ENCODE peak calls at places on chromosomes 2 and 18, in six cellular contexts. M, G, P, Y, A and S are unnamed samples.
A peak's percentile ranks its signal among the peaks of the same experiment; 100 is the strongest.

GRCh38 chr2:174893018-174893417 is 112.2 kb downstream of the CHN1 start:
- DNase-seq in A (no peak), G (no peak), M (no peak), P (no peak), Y (no peak), S (no peak)

GRCh38 chr2:225937625-225938024 is 538.1 kb downstream of the NYAP2 start:
- DNase-seq in P (no peak), Y (no peak), M (no peak), G (no peak), A (no peak), S (no peak)

GRCh38 chr2:186891219-186891621 is 42.2 kb upstream of the ZSWIM2 start:
- DNase-seq in M (no peak), Y (no peak), G (no peak), P (no peak), A (no peak), S (no peak)

GRCh38 chr18:48800877-48801727 is 149.7 kb downstream of the SMAD7 start:
- DNase-seq in Y (peak; percentile 37), G (no peak), M (peak; percentile 12), A (peak; percentile 22), P (peak; percentile 20), S (peak; percentile 4)

GRCh38 chr2:208977582-208977981 is 446.3 kb upstream of the MAP2 start:
- DNase-seq in G (no peak), P (no peak), A (no peak), M (no peak), Y (no peak), S (no peak)

GRCh38 chr18:68121308-68121707 is 593.6 kb downstream of the TMX3 start:
- DNase-seq in Y (no peak), P (no peak), A (no peak), M (no peak), G (no peak), S (no peak)

GRCh38 chr2:69561041-69561550 is 82.4 kb downstream of the AAK1 start:
- DNase-seq in G (no peak), M (no peak), A (no peak), P (no peak), Y (no peak), S (no peak)

GRCh38 chr2:174682578-174683391 is 81.5 kb downstream of the CHRNA1 start:
- DNase-seq in Y (peak; percentile 79), A (peak; percentile 62), M (no peak), P (peak; percentile 75), G (peak; percentile 60), S (peak; percentile 83)

GRCh38 chr18:48696218-48696617 is 157.4 kb downstream of the CTIF start:
- DNase-seq in Y (no peak), M (no peak), A (no peak), P (no peak), G (no peak), S (no peak)

GRCh38 chr2:67054725-67055124 is 342.4 kb upstream of the ETAA1 start:
- DNase-seq in G (no peak), A (no peak), M (no peak), Y (no peak), P (no peak), S (no peak)

GRCh38 chr2:203706403-203706802 is at the start of gene CD28:
- DNase-seq in M (peak; percentile 29), A (peak; percentile 34), P (no peak), Y (peak; percentile 90), G (peak; percentile 83), S (no peak)

GRCh38 chr18:51647346-51647745 is 449.9 kb upstream of the MEX3C start:
- DNase-seq in M (no peak), G (no peak), Y (no peak), A (no peak), P (no peak), S (no peak)

GRCh38 chr2:157336137-157336721 is 10.6 kb upstream of the ERMN start:
- DNase-seq in P (no peak), A (peak; percentile 23), G (peak; percentile 25), M (no peak), Y (peak; percentile 58), S (no peak)

GRCh38 chr18:50128506-50129271 is 66.3 kb downstream of the MYO5B start:
- DNase-seq in G (no peak), M (no peak), P (no peak), Y (no peak), A (no peak), S (no peak)

GRCh38 chr18:55346961-55347740 is 240.8 kb downstream of the TCF4 start:
- DNase-seq in P (no peak), A (no peak), Y (no peak), G (no peak), M (no peak), S (no peak)

GRCh38 chr2:209472386-209472832 is 48.6 kb downstream of the MAP2 start:
- DNase-seq in Y (no peak), A (no peak), M (no peak), P (no peak), G (no peak), S (no peak)

GRCh38 chr2:28958689-28959088 is 22.4 kb upstream of the TOGARAM2 start:
- DNase-seq in G (peak; percentile 29), Y (peak; percentile 63), A (peak; percentile 48), P (no peak), M (peak; percentile 84), S (peak; percentile 72)

GRCh38 chr18:5431836-5432575 is 111.8 kb downstream of the EPB41L3 start:
- DNase-seq in P (no peak), A (no peak), Y (no peak), G (no peak), M (no peak), S (no peak)
- H3K27ac ChIP-seq in P (no peak overlapping the region), A (no peak overlapping the region), Y (no peak overlapping the region), G (no peak overlapping the region), M (no peak overlapping the region), S (no peak overlapping the region)

GRCh38 chr2:171430516-171431410 is 3.0 kb downstream of the METTL8 start:
- DNase-seq in P (no peak), G (no peak), M (no peak), A (no peak), Y (no peak), S (no peak)
- H3K9me3 ChIP-seq in P (no peaks in the 10 kb centered on the region), G (no peaks in the 10 kb centered on the region), M (no peaks in the 10 kb centered on the region), A (no peaks in the 10 kb centered on the region), Y (no peaks in the 10 kb centered on the region), S (no peaks in the 10 kb centered on the region)

GRCh38 chr2:10175441-10175840 is 52.9 kb downstream of the RRM2 start:
- DNase-seq in M (no peak), A (no peak), Y (no peak), G (no peak), P (no peak), S (no peak)
- H3K36me3 ChIP-seq in M (no peaks in the 10 kb centered on the region), A (no peaks in the 10 kb centered on the region), Y (no peaks in the 10 kb centered on the region), G (no peaks in the 10 kb centered on the region), P (no peaks in the 10 kb centered on the region), S (no peaks in the 10 kb centered on the region)

GRCh38 chr18:63255435-63255834 is 64.1 kb downstream of the BCL2 start:
- DNase-seq in P (no peak), Y (no peak), M (no peak), A (no peak), G (no peak), S (no peak)
- H3K27ac ChIP-seq in P (no peak overlapping the region), Y (no peak overlapping the region), M (no peak overlapping the region), A (no peak overlapping the region), G (no peak overlapping the region), S (no peak overlapping the region)

GRCh38 chr2:108619916-108620620 is 85.8 kb downstream of the LIMS1 start:
- DNase-seq in P (no peak), M (no peak), G (no peak), Y (no peak), A (no peak), S (no peak)

GRCh38 chr2:108621689-108622681 is 87.7 kb downstream of the LIMS1 start:
- DNase-seq in G (no peak), M (no peak), A (no peak), Y (no peak), P (no peak), S (no peak)

GRCh38 chr2:108621087-108621559 is 86.9 kb downstream of the LIMS1 start:
- DNase-seq in Y (peak; percentile 83), P (peak; percentile 62), M (peak; percentile 49), G (peak; percentile 40), A (no peak), S (no peak)

GRCh38 chr2:108623616-108624015 is 89.3 kb downstream of the LIMS1 start:
- DNase-seq in Y (no peak), P (no peak), M (no peak), G (no peak), A (no peak), S (no peak)

DNA sequence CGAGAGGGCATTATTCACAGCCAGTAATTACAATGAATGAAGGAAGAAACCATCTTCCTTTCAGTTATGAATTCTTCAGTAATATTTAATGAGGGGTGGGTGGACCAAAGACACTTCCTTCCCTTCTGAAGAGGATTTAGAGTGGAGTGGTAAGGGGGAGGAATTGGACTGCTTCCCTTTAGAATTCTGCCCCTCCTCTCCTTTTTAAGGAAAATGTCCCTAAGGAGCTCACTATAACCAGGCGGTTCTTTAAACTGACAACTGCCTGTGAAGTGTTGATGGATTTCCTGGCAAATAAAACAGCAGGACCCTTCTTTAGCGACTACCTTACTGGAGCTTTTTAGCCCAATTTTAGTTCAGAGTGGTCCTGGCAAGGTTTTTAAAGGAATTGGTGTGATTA is 86.4 kb downstream of the LIMS1 start:
- DNase-seq in P (no peak), M (no peak), G (no peak), Y (no peak), A (no peak), S (no peak)
- H3K9me3 ChIP-seq in P (no peaks in the 10 kb centered on the region), M (no peaks in the 10 kb centered on the region), G (no peaks in the 10 kb centered on the region), Y (no peaks in the 10 kb centered on the region), A (no peaks in the 10 kb centered on the region), S (no peaks in the 10 kb centered on the region)

DNA sequence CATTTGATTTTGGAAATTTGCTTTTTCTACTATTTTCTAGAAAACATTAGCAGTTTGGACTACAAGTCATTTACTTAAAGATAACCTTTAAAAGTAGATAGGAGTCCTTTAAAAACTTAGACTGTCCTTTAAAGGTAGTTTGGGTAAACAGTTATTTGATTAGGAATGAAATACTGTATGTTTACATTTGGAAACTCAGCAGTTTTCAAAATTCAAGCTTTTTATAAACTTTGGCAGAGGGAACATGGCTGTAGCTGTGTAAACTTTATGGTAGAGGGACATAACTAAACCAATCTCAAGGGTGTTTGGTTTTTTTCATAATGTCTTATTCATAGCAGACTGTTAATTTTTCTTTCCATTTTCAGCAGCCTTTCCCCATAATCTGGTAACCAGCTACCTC is 90.7 kb downstream of the SMCHD1 start:
- DNase-seq in M (no peak), Y (no peak), G (no peak), A (no peak), P (no peak), S (no peak)
- H3K36me3 ChIP-seq in M (no peaks in the 10 kb centered on the region), Y (peaks cover 65% of the 10 kb centered on the region), G (peaks cover 57% of the 10 kb centered on the region), A (peaks cover 80% of the 10 kb centered on the region), P (peaks cover 88% of the 10 kb centered on the region), S (peaks cover 31% of the 10 kb centered on the region)

DNA sequence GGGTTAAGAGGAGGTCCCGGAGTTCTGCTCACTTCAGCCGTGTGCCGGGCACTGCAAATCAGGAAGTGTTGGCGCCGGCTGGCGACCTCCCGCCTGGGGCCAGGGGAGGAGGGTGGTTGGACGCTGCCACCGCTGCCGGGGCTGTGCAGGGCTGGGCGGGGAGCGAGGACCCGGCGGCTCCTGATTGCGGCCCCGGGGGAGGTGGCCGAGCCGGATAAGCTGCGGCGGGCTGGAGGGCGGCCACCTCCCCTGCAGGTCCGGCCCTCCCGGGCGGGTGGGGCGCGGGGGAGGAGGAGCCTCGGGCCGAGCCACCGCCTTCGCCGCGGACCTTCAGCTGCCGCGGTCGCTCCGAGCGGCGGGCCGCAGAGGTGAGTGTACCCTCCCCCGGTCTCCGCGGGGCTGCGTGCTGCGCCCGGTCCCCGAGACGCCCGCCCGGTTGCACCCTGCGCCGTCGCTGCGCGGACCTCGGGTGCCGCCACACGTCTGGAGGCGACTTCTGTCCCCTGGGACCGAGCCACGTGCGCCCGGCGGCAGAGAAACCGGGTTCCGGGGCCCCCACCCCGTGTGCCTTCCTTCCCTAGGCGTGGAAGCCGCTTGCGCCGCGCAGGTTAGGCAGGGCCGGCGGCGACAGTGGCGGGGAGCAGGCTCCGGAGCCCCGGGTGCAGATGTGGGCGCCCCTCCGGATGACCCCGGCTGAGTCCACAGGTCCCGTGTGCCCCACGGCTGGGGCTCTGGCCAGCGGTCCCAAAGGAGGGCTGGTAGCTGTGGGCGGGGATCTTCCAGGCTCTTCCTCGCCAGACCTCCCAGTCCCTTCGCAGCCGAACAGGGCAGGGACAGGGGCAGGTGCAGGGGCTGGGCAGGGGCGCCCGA is at the start of gene STEAP3:
- DNase-seq in A (peak; percentile 71), G (no peak), P (peak; percentile 82), Y (no peak), M (peak; percentile 81), S (peak; percentile 90)
- H3K27ac ChIP-seq in A (peak within 1 kb of the TSS; percentile 36), G (no peak within 1 kb of the TSS), P (peak within 1 kb of the TSS; percentile 24), Y (no peak within 1 kb of the TSS), M (peak within 1 kb of the TSS; percentile 98), S (peak within 1 kb of the TSS; percentile 53)